ENCODE peak calls at places on chromosomes 2 and 18, in six cellular contexts. One of them, this sample, is unnamed.

GRCh38 chr2:232276739-232277313 is 101.7 kb upstream of the ALPP start:
- DNase-seq in kidney: no peak
- DNase-seq in cardiac fibroblast: no peak
- DNase-seq in foreskin fibroblast: no peak
- DNase-seq in fibroblast of villous mesenchyme: no peak
- DNase-seq in ovary: no peak
- DNase-seq in this sample: no peak

GRCh38 chr2:153967248-153967973 is 95.7 kb downstream of the GALNT13 start:
- DNase-seq in kidney: no peak
- DNase-seq in cardiac fibroblast: no peak
- DNase-seq in foreskin fibroblast: no peak
- DNase-seq in fibroblast of villous mesenchyme: no peak
- DNase-seq in ovary: no peak
- DNase-seq in this sample: no peak

GRCh38 chr2:224126001-224126400 is 86.9 kb upstream of the SERPINE2 start:
- DNase-seq in kidney: no peak
- DNase-seq in cardiac fibroblast: no peak
- DNase-seq in foreskin fibroblast: peak
- DNase-seq in fibroblast of villous mesenchyme: peak
- DNase-seq in ovary: no peak
- DNase-seq in this sample: no peak

GRCh38 chr2:236286866-236287545 is 22.8 kb upstream of the ASB18 start:
- DNase-seq in kidney: peak
- DNase-seq in cardiac fibroblast: no peak
- DNase-seq in foreskin fibroblast: no peak
- DNase-seq in fibroblast of villous mesenchyme: peak
- DNase-seq in ovary: no peak
- DNase-seq in this sample: no peak

GRCh38 chr2:182330451-182331325 is 96.1 kb downstream of the PDE1A start:
- DNase-seq in kidney: no peak
- DNase-seq in cardiac fibroblast: peak
- DNase-seq in foreskin fibroblast: peak
- DNase-seq in fibroblast of villous mesenchyme: peak
- DNase-seq in ovary: no peak
- DNase-seq in this sample: no peak

GRCh38 chr2:65070172-65070830 is 14.1 kb downstream of the CEP68 start:
- DNase-seq in kidney: no peak
- DNase-seq in cardiac fibroblast: peak
- DNase-seq in foreskin fibroblast: peak
- DNase-seq in fibroblast of villous mesenchyme: peak
- DNase-seq in ovary: no peak
- DNase-seq in this sample: no peak

GRCh38 chr2:46032996-46033395 is 264.2 kb upstream of the EPAS1 start:
- DNase-seq in kidney: no peak
- DNase-seq in cardiac fibroblast: no peak
- DNase-seq in foreskin fibroblast: no peak
- DNase-seq in fibroblast of villous mesenchyme: no peak
- DNase-seq in ovary: no peak
- DNase-seq in this sample: no peak

GRCh38 chr2:38116762-38117161 is 40.8 kb upstream of the CYP1B1 start:
- DNase-seq in kidney: no peak
- DNase-seq in cardiac fibroblast: peak
- DNase-seq in foreskin fibroblast: peak
- DNase-seq in fibroblast of villous mesenchyme: peak
- DNase-seq in ovary: no peak
- DNase-seq in this sample: no peak

GRCh38 chr2:217404236-217404760 is 544.4 kb upstream of the TNP1 start:
- DNase-seq in kidney: no peak
- DNase-seq in cardiac fibroblast: no peak
- DNase-seq in foreskin fibroblast: no peak
- DNase-seq in fibroblast of villous mesenchyme: no peak
- DNase-seq in ovary: no peak
- DNase-seq in this sample: no peak

GRCh38 chr2:166513952-166514351 is 19.9 kb upstream of the SCN7A start:
- DNase-seq in kidney: no peak
- DNase-seq in cardiac fibroblast: no peak
- DNase-seq in foreskin fibroblast: no peak
- DNase-seq in fibroblast of villous mesenchyme: no peak
- DNase-seq in ovary: no peak
- DNase-seq in this sample: no peak

GRCh38 chr2:56207760-56208159 is 24.0 kb downstream of the CCDC85A start:
- DNase-seq in kidney: no peak
- DNase-seq in cardiac fibroblast: no peak
- DNase-seq in foreskin fibroblast: no peak
- DNase-seq in fibroblast of villous mesenchyme: no peak
- DNase-seq in ovary: no peak
- DNase-seq in this sample: no peak

GRCh38 chr18:13643261-13643671 is 83.1 kb downstream of the FAM210A start:
- DNase-seq in kidney: no peak
- DNase-seq in cardiac fibroblast: no peak
- DNase-seq in foreskin fibroblast: no peak
- DNase-seq in fibroblast of villous mesenchyme: no peak
- DNase-seq in ovary: no peak
- DNase-seq in this sample: peak

GRCh38 chr18:51195602-51196115 is 1.8 kb downstream of the MEX3C start:
- DNase-seq in kidney: no peak
- DNase-seq in cardiac fibroblast: peak
- DNase-seq in foreskin fibroblast: peak
- DNase-seq in fibroblast of villous mesenchyme: peak
- DNase-seq in ovary: no peak
- DNase-seq in this sample: no peak

GRCh38 chr2:120907822-120908221 is 172.2 kb downstream of the GLI2 start:
- DNase-seq in kidney: no peak
- DNase-seq in cardiac fibroblast: no peak
- DNase-seq in foreskin fibroblast: no peak
- DNase-seq in fibroblast of villous mesenchyme: no peak
- DNase-seq in ovary: no peak
- DNase-seq in this sample: no peak

GRCh38 chr2:20514596-20515269 is 67.9 kb downstream of the RHOB start:
- DNase-seq in kidney: peak
- DNase-seq in cardiac fibroblast: peak
- DNase-seq in foreskin fibroblast: peak
- DNase-seq in fibroblast of villous mesenchyme: peak
- DNase-seq in ovary: no peak
- DNase-seq in this sample: no peak

GRCh38 chr2:2229898-2230817 is 100.9 kb downstream of the MYT1L start:
- DNase-seq in kidney: no peak
- DNase-seq in cardiac fibroblast: no peak
- DNase-seq in foreskin fibroblast: peak
- DNase-seq in fibroblast of villous mesenchyme: no peak
- DNase-seq in ovary: no peak
- DNase-seq in this sample: no peak

GRCh38 chr18:74278058-74278457 is 13.7 kb downstream of the CYB5A start:
- DNase-seq in kidney: no peak
- DNase-seq in cardiac fibroblast: no peak
- DNase-seq in foreskin fibroblast: no peak
- DNase-seq in fibroblast of villous mesenchyme: no peak
- DNase-seq in ovary: no peak
- DNase-seq in this sample: no peak

GRCh38 chr2:43766006-43766405 is 7.8 kb upstream of the DYNC2LI1 start:
- DNase-seq in kidney: no peak
- DNase-seq in cardiac fibroblast: no peak
- DNase-seq in foreskin fibroblast: no peak
- DNase-seq in fibroblast of villous mesenchyme: no peak
- DNase-seq in ovary: no peak
- DNase-seq in this sample: no peak

GRCh38 chr2:155404433-155405002 is 706.0 kb downstream of the KCNJ3 start:
- DNase-seq in kidney: no peak
- DNase-seq in cardiac fibroblast: no peak
- DNase-seq in foreskin fibroblast: no peak
- DNase-seq in fibroblast of villous mesenchyme: no peak
- DNase-seq in ovary: no peak
- DNase-seq in this sample: no peak

GRCh38 chr2:168587302-168587701 is 131.2 kb downstream of the CERS6 start:
- DNase-seq in kidney: no peak
- DNase-seq in cardiac fibroblast: no peak
- DNase-seq in foreskin fibroblast: no peak
- DNase-seq in fibroblast of villous mesenchyme: no peak
- DNase-seq in ovary: no peak
- DNase-seq in this sample: no peak

GRCh38 chr2:53785378-53785777 is 1.4 kb downstream of the ASB3 start:
- DNase-seq in kidney: no peak
- DNase-seq in cardiac fibroblast: no peak
- DNase-seq in foreskin fibroblast: no peak
- DNase-seq in fibroblast of villous mesenchyme: no peak
- DNase-seq in ovary: no peak
- DNase-seq in this sample: no peak

GRCh38 chr2:120405769-120406119 is 59.8 kb downstream of the INHBB start:
- DNase-seq in kidney: no peak
- DNase-seq in cardiac fibroblast: no peak
- DNase-seq in foreskin fibroblast: no peak
- DNase-seq in fibroblast of villous mesenchyme: no peak
- DNase-seq in ovary: no peak
- DNase-seq in this sample: no peak

GRCh38 chr2:70044290-70045040 is 42.8 kb upstream of the PCBP1 start:
- DNase-seq in kidney: no peak
- DNase-seq in cardiac fibroblast: no peak
- DNase-seq in foreskin fibroblast: no peak
- DNase-seq in fibroblast of villous mesenchyme: no peak
- DNase-seq in ovary: no peak
- DNase-seq in this sample: no peak

GRCh38 chr2:43356774-43357173 is 130.4 kb upstream of the ZFP36L2 start:
- DNase-seq in kidney: no peak
- DNase-seq in cardiac fibroblast: peak
- DNase-seq in foreskin fibroblast: peak
- DNase-seq in fibroblast of villous mesenchyme: peak
- DNase-seq in ovary: no peak
- DNase-seq in this sample: no peak

GRCh38 chr2:240962371-240963064 is 35.9 kb upstream of the SNED1 start:
- DNase-seq in kidney: peak
- DNase-seq in cardiac fibroblast: peak
- DNase-seq in foreskin fibroblast: peak
- DNase-seq in fibroblast of villous mesenchyme: peak
- DNase-seq in ovary: peak
- DNase-seq in this sample: no peak

GRCh38 chr2:206981739-206982336 is 42.5 kb downstream of the CPO start:
- DNase-seq in kidney: peak
- DNase-seq in cardiac fibroblast: peak
- DNase-seq in foreskin fibroblast: peak
- DNase-seq in fibroblast of villous mesenchyme: peak
- DNase-seq in ovary: peak
- DNase-seq in this sample: no peak

GRCh38 chr2:110662560-110662959 is 15.3 kb downstream of the BUB1 start:
- DNase-seq in kidney: no peak
- DNase-seq in cardiac fibroblast: peak
- DNase-seq in foreskin fibroblast: peak
- DNase-seq in fibroblast of villous mesenchyme: peak
- DNase-seq in ovary: no peak
- DNase-seq in this sample: no peak

GRCh38 chr18:76654536-76654935 is 159.5 kb upstream of the ZNF516 start:
- DNase-seq in kidney: no peak
- DNase-seq in cardiac fibroblast: no peak
- DNase-seq in foreskin fibroblast: peak
- DNase-seq in fibroblast of villous mesenchyme: peak
- DNase-seq in ovary: no peak
- DNase-seq in this sample: no peak

GRCh38 chr18:76657911-76658475 is 163.0 kb upstream of the ZNF516 start:
- DNase-seq in kidney: no peak
- DNase-seq in cardiac fibroblast: no peak
- DNase-seq in foreskin fibroblast: peak
- DNase-seq in fibroblast of villous mesenchyme: no peak
- DNase-seq in ovary: no peak
- DNase-seq in this sample: no peak

GRCh38 chr18:76658627-76659026 is 163.6 kb upstream of the ZNF516 start:
- DNase-seq in kidney: no peak
- DNase-seq in cardiac fibroblast: no peak
- DNase-seq in foreskin fibroblast: peak
- DNase-seq in fibroblast of villous mesenchyme: no peak
- DNase-seq in ovary: no peak
- DNase-seq in this sample: peak

GRCh38 chr18:76656925-76657324 is 161.9 kb upstream of the ZNF516 start:
- DNase-seq in kidney: no peak
- DNase-seq in cardiac fibroblast: no peak
- DNase-seq in foreskin fibroblast: no peak
- DNase-seq in fibroblast of villous mesenchyme: no peak
- DNase-seq in ovary: no peak
- DNase-seq in this sample: no peak

DNA sequence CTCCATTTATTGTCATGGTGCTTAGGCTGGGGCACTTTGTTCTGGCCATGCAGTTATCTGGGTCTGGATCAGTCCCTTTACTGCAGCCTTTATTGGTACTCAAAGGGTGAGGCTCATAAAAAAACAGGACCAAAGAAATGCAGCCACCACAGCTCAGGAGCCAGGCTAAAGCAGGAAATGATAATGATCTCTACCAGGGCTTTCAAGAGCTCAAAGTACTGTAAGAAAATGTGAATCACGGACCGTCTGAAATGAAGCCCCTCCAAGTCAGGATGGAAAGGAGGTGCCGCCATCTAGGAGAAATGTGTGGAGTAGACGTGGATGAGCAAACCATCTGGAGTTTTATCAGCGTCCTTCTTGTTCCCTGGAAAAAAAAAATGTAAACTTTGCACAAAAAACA is 162.4 kb upstream of the ZNF516 start:
- DNase-seq in kidney: no peak
- DNase-seq in cardiac fibroblast: no peak
- DNase-seq in foreskin fibroblast: peak
- DNase-seq in fibroblast of villous mesenchyme: peak
- DNase-seq in ovary: no peak
- DNase-seq in this sample: no peak
- TF ChIP-seq CTCF in kidney: no peak
- TF ChIP-seq CTCF in cardiac fibroblast: no peak
- TF ChIP-seq CTCF in foreskin fibroblast: no peak
- TF ChIP-seq CTCF in fibroblast of villous mesenchyme: no peak
- TF ChIP-seq CTCF in ovary: no peak
- TF ChIP-seq CTCF in this sample: no peak

GRCh38 chr18:9474103-9474982 is 970 bp upstream of the RALBP1 start:
- DNase-seq in kidney: peak
- DNase-seq in cardiac fibroblast: no peak
- DNase-seq in foreskin fibroblast: peak
- DNase-seq in fibroblast of villous mesenchyme: peak
- DNase-seq in ovary: peak
- DNase-seq in this sample: no peak
- TF ChIP-seq CTCF in kidney: no peak
- TF ChIP-seq CTCF in cardiac fibroblast: no peak
- TF ChIP-seq CTCF in foreskin fibroblast: no peak
- TF ChIP-seq CTCF in fibroblast of villous mesenchyme: peak
- TF ChIP-seq CTCF in ovary: no peak
- TF ChIP-seq CTCF in this sample: no peak

GRCh38 chr2:196284901-196285589 is 113.7 kb upstream of the STK17B start:
- DNase-seq in kidney: no peak
- DNase-seq in cardiac fibroblast: peak
- DNase-seq in foreskin fibroblast: peak
- DNase-seq in fibroblast of villous mesenchyme: peak
- DNase-seq in ovary: no peak
- DNase-seq in this sample: no peak
- TF ChIP-seq CTCF in kidney: no peak
- TF ChIP-seq CTCF in cardiac fibroblast: no peak
- TF ChIP-seq CTCF in foreskin fibroblast: no peak
- TF ChIP-seq CTCF in fibroblast of villous mesenchyme: no peak
- TF ChIP-seq CTCF in ovary: no peak
- TF ChIP-seq CTCF in this sample: no peak

DNA sequence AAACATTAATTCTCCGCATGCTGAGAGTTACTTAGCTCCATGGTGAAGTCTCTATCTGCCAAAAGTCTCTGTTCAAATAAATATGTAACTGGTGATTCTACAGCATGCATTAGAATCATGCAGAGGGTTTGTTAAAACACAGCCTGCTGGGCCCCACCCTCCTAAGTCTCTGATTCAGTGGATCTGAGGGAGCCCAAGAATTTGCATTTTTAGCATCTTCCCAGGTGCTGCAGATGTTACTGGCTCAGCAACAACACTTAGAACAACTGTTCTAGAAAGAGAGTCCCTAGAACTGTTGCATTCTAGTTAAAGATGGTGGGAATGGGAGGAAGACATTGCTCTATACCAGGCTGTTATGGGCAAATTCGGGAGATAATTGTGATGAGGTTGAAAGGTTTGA is 73.5 kb downstream of the DPP10 start:
- DNase-seq in kidney: no peak
- DNase-seq in cardiac fibroblast: no peak
- DNase-seq in foreskin fibroblast: no peak
- DNase-seq in fibroblast of villous mesenchyme: no peak
- DNase-seq in ovary: no peak
- DNase-seq in this sample: no peak
- TF ChIP-seq CTCF in kidney: no peak
- TF ChIP-seq CTCF in cardiac fibroblast: no peak
- TF ChIP-seq CTCF in foreskin fibroblast: no peak
- TF ChIP-seq CTCF in fibroblast of villous mesenchyme: no peak
- TF ChIP-seq CTCF in ovary: no peak
- TF ChIP-seq CTCF in this sample: no peak

This sample was measured in D721Med.